ENCODE peak calls at places on chromosome 14, in ten cellular contexts. One of them, this sample, is unnamed.

GRCh38 chr14:70188608-70189540 is at the start of gene SLC8A3:
- DNase-seq in heart right ventricle: no peak
- DNase-seq in heart left ventricle: no peak
- DNase-seq in uterus: no peak
- DNase-seq in pancreas: peak
- DNase-seq in memory B cell: peak
- DNase-seq in stimulated activated CD8-positive, alpha-beta memory T cell treated with anti-CD3 and anti-CD28 coated beads, Interleukin-15, amount 100 ng/mL, for 1 hour: no peak
- DNase-seq in CD8-positive, alpha-beta T cell: no peak
- DNase-seq in activated B cell treated with CpG ODN at 0.5 μM for 24 hours: no peak
- DNase-seq in IMR-90: peak
- DNase-seq in this sample: peak

GRCh38 chr14:100815478-100816285 is 10.2 kb upstream of the MEG3 start:
- DNase-seq in pancreas: no peak
- DNase-seq in CD8-positive, alpha-beta T cell: no peak
- DNase-seq in heart left ventricle: no peak
- DNase-seq in IMR-90: peak
- DNase-seq in memory B cell: no peak
- DNase-seq in heart right ventricle: no peak
- DNase-seq in stimulated activated CD8-positive, alpha-beta memory T cell treated with anti-CD3 and anti-CD28 coated beads, Interleukin-15, amount 100 ng/mL, for 1 hour: no peak
- DNase-seq in activated B cell treated with CpG ODN at 0.5 μM for 24 hours: no peak
- DNase-seq in uterus: no peak
- DNase-seq in this sample: no peak

GRCh38 chr14:99838555-99839193 is 45.5 kb downstream of the EML1 start:
- DNase-seq in memory B cell: no peak
- DNase-seq in CD8-positive, alpha-beta T cell: no peak
- DNase-seq in heart left ventricle: no peak
- DNase-seq in stimulated activated CD8-positive, alpha-beta memory T cell treated with anti-CD3 and anti-CD28 coated beads, Interleukin-15, amount 100 ng/mL, for 1 hour: no peak
- DNase-seq in activated B cell treated with CpG ODN at 0.5 μM for 24 hours: no peak
- DNase-seq in IMR-90: peak
- DNase-seq in uterus: no peak
- DNase-seq in heart right ventricle: no peak
- DNase-seq in pancreas: no peak
- DNase-seq in this sample: peak

GRCh38 chr14:75303415-75303814 is 24.8 kb downstream of the FOS start:
- DNase-seq in CD8-positive, alpha-beta T cell: no peak
- DNase-seq in pancreas: no peak
- DNase-seq in activated B cell treated with CpG ODN at 0.5 μM for 24 hours: peak
- DNase-seq in uterus: peak
- DNase-seq in stimulated activated CD8-positive, alpha-beta memory T cell treated with anti-CD3 and anti-CD28 coated beads, Interleukin-15, amount 100 ng/mL, for 1 hour: no peak
- DNase-seq in heart right ventricle: no peak
- DNase-seq in memory B cell: peak
- DNase-seq in IMR-90: peak
- DNase-seq in heart left ventricle: peak
- DNase-seq in this sample: peak

GRCh38 chr14:26008290-26008689 is 589.5 kb downstream of the NOVA1 start:
- DNase-seq in uterus: no peak
- DNase-seq in IMR-90: no peak
- DNase-seq in pancreas: no peak
- DNase-seq in stimulated activated CD8-positive, alpha-beta memory T cell treated with anti-CD3 and anti-CD28 coated beads, Interleukin-15, amount 100 ng/mL, for 1 hour: no peak
- DNase-seq in activated B cell treated with CpG ODN at 0.5 μM for 24 hours: no peak
- DNase-seq in CD8-positive, alpha-beta T cell: no peak
- DNase-seq in heart left ventricle: no peak
- DNase-seq in heart right ventricle: no peak
- DNase-seq in memory B cell: no peak
- DNase-seq in this sample: no peak

GRCh38 chr14:99066378-99066777 is 205.6 kb downstream of the BCL11B start:
- DNase-seq in memory B cell: no peak
- DNase-seq in activated B cell treated with CpG ODN at 0.5 μM for 24 hours: no peak
- DNase-seq in uterus: no peak
- DNase-seq in CD8-positive, alpha-beta T cell: no peak
- DNase-seq in stimulated activated CD8-positive, alpha-beta memory T cell treated with anti-CD3 and anti-CD28 coated beads, Interleukin-15, amount 100 ng/mL, for 1 hour: no peak
- DNase-seq in pancreas: no peak
- DNase-seq in heart right ventricle: no peak
- DNase-seq in heart left ventricle: no peak
- DNase-seq in IMR-90: no peak
- DNase-seq in this sample: peak

GRCh38 chr14:71659165-71659564 is 273.1 kb upstream of the RGS6 start:
- DNase-seq in memory B cell: no peak
- DNase-seq in IMR-90: peak
- DNase-seq in uterus: no peak
- DNase-seq in heart right ventricle: no peak
- DNase-seq in heart left ventricle: no peak
- DNase-seq in CD8-positive, alpha-beta T cell: no peak
- DNase-seq in stimulated activated CD8-positive, alpha-beta memory T cell treated with anti-CD3 and anti-CD28 coated beads, Interleukin-15, amount 100 ng/mL, for 1 hour: no peak
- DNase-seq in pancreas: no peak
- DNase-seq in activated B cell treated with CpG ODN at 0.5 μM for 24 hours: no peak
- DNase-seq in this sample: no peak

GRCh38 chr14:32702571-32702970 is 236.1 kb upstream of the NPAS3 start:
- DNase-seq in pancreas: no peak
- DNase-seq in heart left ventricle: peak
- DNase-seq in stimulated activated CD8-positive, alpha-beta memory T cell treated with anti-CD3 and anti-CD28 coated beads, Interleukin-15, amount 100 ng/mL, for 1 hour: no peak
- DNase-seq in CD8-positive, alpha-beta T cell: no peak
- DNase-seq in activated B cell treated with CpG ODN at 0.5 μM for 24 hours: peak
- DNase-seq in memory B cell: peak
- DNase-seq in IMR-90: no peak
- DNase-seq in uterus: peak
- DNase-seq in heart right ventricle: peak
- DNase-seq in this sample: no peak

GRCh38 chr14:91400696-91401095 is 16.9 kb downstream of the CCDC88C start:
- DNase-seq in CD8-positive, alpha-beta T cell: no peak
- DNase-seq in heart right ventricle: no peak
- DNase-seq in stimulated activated CD8-positive, alpha-beta memory T cell treated with anti-CD3 and anti-CD28 coated beads, Interleukin-15, amount 100 ng/mL, for 1 hour: no peak
- DNase-seq in pancreas: no peak
- DNase-seq in uterus: no peak
- DNase-seq in memory B cell: no peak
- DNase-seq in activated B cell treated with CpG ODN at 0.5 μM for 24 hours: no peak
- DNase-seq in heart left ventricle: no peak
- DNase-seq in IMR-90: peak
- DNase-seq in this sample: no peak

GRCh38 chr14:50773632-50774541 is 57.1 kb downstream of the NIN start:
- DNase-seq in stimulated activated CD8-positive, alpha-beta memory T cell treated with anti-CD3 and anti-CD28 coated beads, Interleukin-15, amount 100 ng/mL, for 1 hour: no peak
- DNase-seq in pancreas: no peak
- DNase-seq in heart left ventricle: no peak
- DNase-seq in CD8-positive, alpha-beta T cell: no peak
- DNase-seq in heart right ventricle: no peak
- DNase-seq in memory B cell: no peak
- DNase-seq in activated B cell treated with CpG ODN at 0.5 μM for 24 hours: no peak
- DNase-seq in IMR-90: peak
- DNase-seq in uterus: no peak
- DNase-seq in this sample: peak

GRCh38 chr14:50688875-50689274 is 20.8 kb upstream of the SAV1 start:
- DNase-seq in activated B cell treated with CpG ODN at 0.5 μM for 24 hours: no peak
- DNase-seq in IMR-90: no peak
- DNase-seq in uterus: no peak
- DNase-seq in heart left ventricle: no peak
- DNase-seq in memory B cell: no peak
- DNase-seq in heart right ventricle: no peak
- DNase-seq in stimulated activated CD8-positive, alpha-beta memory T cell treated with anti-CD3 and anti-CD28 coated beads, Interleukin-15, amount 100 ng/mL, for 1 hour: no peak
- DNase-seq in CD8-positive, alpha-beta T cell: no peak
- DNase-seq in pancreas: no peak
- DNase-seq in this sample: no peak

GRCh38 chr14:92724516-92725340 is 23.7 kb downstream of the LGMN start:
- DNase-seq in heart left ventricle: peak
- DNase-seq in heart right ventricle: peak
- DNase-seq in activated B cell treated with CpG ODN at 0.5 μM for 24 hours: no peak
- DNase-seq in stimulated activated CD8-positive, alpha-beta memory T cell treated with anti-CD3 and anti-CD28 coated beads, Interleukin-15, amount 100 ng/mL, for 1 hour: no peak
- DNase-seq in memory B cell: no peak
- DNase-seq in uterus: no peak
- DNase-seq in CD8-positive, alpha-beta T cell: no peak
- DNase-seq in IMR-90: no peak
- DNase-seq in pancreas: no peak
- DNase-seq in this sample: no peak

GRCh38 chr14:99524804-99525698 is 43.8 kb downstream of the CCNK start:
- DNase-seq in CD8-positive, alpha-beta T cell: no peak
- DNase-seq in IMR-90: peak
- DNase-seq in uterus: no peak
- DNase-seq in heart right ventricle: no peak
- DNase-seq in pancreas: no peak
- DNase-seq in heart left ventricle: no peak
- DNase-seq in memory B cell: no peak
- DNase-seq in stimulated activated CD8-positive, alpha-beta memory T cell treated with anti-CD3 and anti-CD28 coated beads, Interleukin-15, amount 100 ng/mL, for 1 hour: no peak
- DNase-seq in activated B cell treated with CpG ODN at 0.5 μM for 24 hours: no peak
- DNase-seq in this sample: peak

GRCh38 chr14:62674833-62675232 is 370.4 kb downstream of the KCNH5 start:
- DNase-seq in memory B cell: no peak
- DNase-seq in stimulated activated CD8-positive, alpha-beta memory T cell treated with anti-CD3 and anti-CD28 coated beads, Interleukin-15, amount 100 ng/mL, for 1 hour: no peak
- DNase-seq in pancreas: no peak
- DNase-seq in heart left ventricle: no peak
- DNase-seq in uterus: no peak
- DNase-seq in activated B cell treated with CpG ODN at 0.5 μM for 24 hours: no peak
- DNase-seq in CD8-positive, alpha-beta T cell: no peak
- DNase-seq in IMR-90: no peak
- DNase-seq in heart right ventricle: no peak
- DNase-seq in this sample: no peak

GRCh38 chr14:31692376-31692781 is 131.2 kb downstream of the NUBPL start:
- DNase-seq in IMR-90: peak
- DNase-seq in heart right ventricle: peak
- DNase-seq in CD8-positive, alpha-beta T cell: no peak
- DNase-seq in stimulated activated CD8-positive, alpha-beta memory T cell treated with anti-CD3 and anti-CD28 coated beads, Interleukin-15, amount 100 ng/mL, for 1 hour: no peak
- DNase-seq in activated B cell treated with CpG ODN at 0.5 μM for 24 hours: no peak
- DNase-seq in pancreas: no peak
- DNase-seq in heart left ventricle: no peak
- DNase-seq in memory B cell: no peak
- DNase-seq in uterus: no peak
- DNase-seq in this sample: no peak

GRCh38 chr14:29654910-29655590 is 272.6 kb downstream of the PRKD1 start:
- DNase-seq in heart right ventricle: no peak
- DNase-seq in memory B cell: no peak
- DNase-seq in CD8-positive, alpha-beta T cell: no peak
- DNase-seq in heart left ventricle: no peak
- DNase-seq in uterus: no peak
- DNase-seq in stimulated activated CD8-positive, alpha-beta memory T cell treated with anti-CD3 and anti-CD28 coated beads, Interleukin-15, amount 100 ng/mL, for 1 hour: no peak
- DNase-seq in activated B cell treated with CpG ODN at 0.5 μM for 24 hours: no peak
- DNase-seq in pancreas: no peak
- DNase-seq in IMR-90: peak
- DNase-seq in this sample: no peak

GRCh38 chr14:103928011-103928890 is at the start of gene TDRD9:
- DNase-seq in IMR-90: no peak
- DNase-seq in activated B cell treated with CpG ODN at 0.5 μM for 24 hours: no peak
- DNase-seq in CD8-positive, alpha-beta T cell: no peak
- DNase-seq in pancreas: no peak
- DNase-seq in memory B cell: no peak
- DNase-seq in uterus: no peak
- DNase-seq in stimulated activated CD8-positive, alpha-beta memory T cell treated with anti-CD3 and anti-CD28 coated beads, Interleukin-15, amount 100 ng/mL, for 1 hour: no peak
- DNase-seq in heart left ventricle: no peak
- DNase-seq in heart right ventricle: no peak
- DNase-seq in this sample: no peak

GRCh38 chr14:93285048-93285447 is 47.8 kb downstream of the BTBD7 start:
- DNase-seq in uterus: no peak
- DNase-seq in stimulated activated CD8-positive, alpha-beta memory T cell treated with anti-CD3 and anti-CD28 coated beads, Interleukin-15, amount 100 ng/mL, for 1 hour: no peak
- DNase-seq in IMR-90: peak
- DNase-seq in heart left ventricle: no peak
- DNase-seq in heart right ventricle: no peak
- DNase-seq in pancreas: no peak
- DNase-seq in memory B cell: no peak
- DNase-seq in activated B cell treated with CpG ODN at 0.5 μM for 24 hours: no peak
- DNase-seq in CD8-positive, alpha-beta T cell: no peak
- DNase-seq in this sample: no peak

GRCh38 chr14:31336646-31337045 is 83.7 kb downstream of the HEATR5A start:
- DNase-seq in pancreas: no peak
- DNase-seq in CD8-positive, alpha-beta T cell: no peak
- DNase-seq in IMR-90: peak
- DNase-seq in memory B cell: no peak
- DNase-seq in uterus: no peak
- DNase-seq in activated B cell treated with CpG ODN at 0.5 μM for 24 hours: no peak
- DNase-seq in heart right ventricle: no peak
- DNase-seq in stimulated activated CD8-positive, alpha-beta memory T cell treated with anti-CD3 and anti-CD28 coated beads, Interleukin-15, amount 100 ng/mL, for 1 hour: no peak
- DNase-seq in heart left ventricle: no peak
- DNase-seq in this sample: no peak

GRCh38 chr14:88007608-88008007 is 2.7 kb downstream of the GPR65 start:
- DNase-seq in memory B cell: no peak
- DNase-seq in activated B cell treated with CpG ODN at 0.5 μM for 24 hours: no peak
- DNase-seq in uterus: no peak
- DNase-seq in pancreas: no peak
- DNase-seq in CD8-positive, alpha-beta T cell: no peak
- DNase-seq in IMR-90: no peak
- DNase-seq in heart left ventricle: no peak
- DNase-seq in stimulated activated CD8-positive, alpha-beta memory T cell treated with anti-CD3 and anti-CD28 coated beads, Interleukin-15, amount 100 ng/mL, for 1 hour: no peak
- DNase-seq in heart right ventricle: no peak
- DNase-seq in this sample: no peak

This sample was measured in SW480.